ENCODE peak calls at places on chromosomes 16 and 17, in eight cellular contexts. G, J, L, C, I, Z, B and R are unnamed samples.

GRCh38 chr17:61248399-61248798 is 151.2 kb upstream of the TBX2 start:
- DNase-seq in G (no peak), J (no peak), L (peak; percentile 25), C (no peak), I (no peak), Z (no peak), B (no peak), R (no peak)

GRCh38 chr16:47778106-47778803 is 317.1 kb downstream of the PHKB start:
- DNase-seq in G (no peak), J (no peak), L (no peak), C (no peak), I (no peak), Z (no peak), B (no peak), R (no peak)

GRCh38 chr16:21169249-21169981 is 10.9 kb downstream of the LDAF1 start:
- DNase-seq in G (no peak), J (no peak), L (no peak), C (no peak), I (no peak), Z (no peak), B (peak; percentile 80), R (no peak)

GRCh38 chr16:19874026-19874425 is 10.6 kb downstream of the GPRC5B start:
- DNase-seq in G (no peak), J (no peak), L (no peak), C (no peak), I (no peak), Z (no peak), B (no peak), R (no peak)

GRCh38 chr17:19744492-19744891 is 3.6 kb downstream of the ALDH3A1 start:
- DNase-seq in G (no peak), J (no peak), L (no peak), C (no peak), I (no peak), Z (no peak), B (no peak), R (no peak)

GRCh38 chr16:55136356-55136755 is 187.6 kb upstream of the IRX6 start:
- DNase-seq in G (no peak), J (no peak), L (no peak), C (no peak), I (no peak), Z (no peak), B (no peak), R (no peak)

GRCh38 chr16:85605912-85606841 is 6.9 kb upstream of the GSE1 start:
- DNase-seq in G (no peak), J (no peak), L (no peak), C (no peak), I (no peak), Z (no peak), B (no peak), R (no peak)

GRCh38 chr17:8345052-8345690 is 5.5 kb downstream of the ODF4 start:
- DNase-seq in G (no peak), J (no peak), L (no peak), C (no peak), I (no peak), Z (no peak), B (no peak), R (no peak)

GRCh38 chr17:29412780-29413565 is 22.8 kb downstream of the TAOK1 start:
- DNase-seq in G (no peak), J (no peak), L (peak; percentile 43), C (no peak), I (no peak), Z (peak; percentile 80), B (peak; percentile 58), R (no peak)

GRCh38 chr16:50121721-50122445 is 31.2 kb upstream of the TENT4B start:
- DNase-seq in G (no peak), J (no peak), L (no peak), C (no peak), I (no peak), Z (no peak), B (no peak), R (no peak)

GRCh38 chr17:40953876-40954275 is 12.9 kb downstream of the KRT39 start:
- DNase-seq in G (no peak), J (peak; percentile 85), L (peak; percentile 97), C (no peak), I (no peak), Z (no peak), B (peak; percentile 12), R (no peak)

GRCh38 chr17:8791910-8792270 is 7.3 kb downstream of the MFSD6L start:
- DNase-seq in G (no peak), J (peak; percentile 19), L (peak; percentile 38), C (no peak), I (no peak), Z (peak; percentile 2), B (peak; percentile 49), R (no peak)

GRCh38 chr17:66398059-66398458 is 95.6 kb downstream of the PRKCA start:
- DNase-seq in G (no peak), J (no peak), L (no peak), C (no peak), I (no peak), Z (no peak), B (no peak), R (no peak)

GRCh38 chr17:48036693-48037035 is 933 bp downstream of the COPZ2 start:
- DNase-seq in G (no peak), J (no peak), L (no peak), C (no peak), I (no peak), Z (no peak), B (no peak), R (no peak)

GRCh38 chr17:48031966-48032365 is 5.6 kb downstream of the COPZ2 start:
- DNase-seq in G (no peak), J (no peak), L (no peak), C (no peak), I (no peak), Z (no peak), B (no peak), R (no peak)

GRCh38 chr17:48037924-48038323 is 327 bp upstream of the COPZ2 start:
- DNase-seq in G (no peak), J (no peak), L (no peak), C (no peak), I (no peak), Z (peak; percentile 13), B (no peak), R (no peak)

GRCh38 chr17:48038687-48039086 is 1.1 kb upstream of the COPZ2 start:
- DNase-seq in G (no peak), J (no peak), L (no peak), C (no peak), I (no peak), Z (no peak), B (no peak), R (no peak)

GRCh38 chr17:48037036-48037881 is at the start of gene COPZ2:
- DNase-seq in G (peak; percentile 63), J (no peak), L (no peak), C (peak; percentile 90), I (no peak), Z (peak; percentile 51), B (peak; percentile 51), R (peak; percentile 32)
- TF ChIP-seq CTCF in G (no peak), J (no peak), L (no peak), C (peak; percentile 34), I (peak; percentile 50), Z (peak; percentile 48), B (peak; percentile 34), R (peak; percentile 41)

GRCh38 chr17:78862073-78863023 is 21.7 kb upstream of the USP36 start:
- DNase-seq in G (peak; percentile 75), J (peak; percentile 92), L (peak; percentile 98), C (peak; percentile 89), I (no peak), Z (peak; percentile 95), B (peak; percentile 99), R (peak; percentile 93)

GRCh38 chr17:78855561-78856165 is 15.0 kb upstream of the USP36 start:
- DNase-seq in G (no peak), J (no peak), L (no peak), C (peak; percentile 48), I (no peak), Z (no peak), B (no peak), R (no peak)

GRCh38 chr17:78857266-78857665 is 16.7 kb upstream of the USP36 start:
- DNase-seq in G (no peak), J (no peak), L (no peak), C (peak; percentile 42), I (no peak), Z (no peak), B (no peak), R (no peak)

GRCh38 chr17:78861229-78861628 is 20.6 kb upstream of the USP36 start:
- DNase-seq in G (no peak), J (no peak), L (no peak), C (no peak), I (no peak), Z (no peak), B (no peak), R (no peak)

DNA sequence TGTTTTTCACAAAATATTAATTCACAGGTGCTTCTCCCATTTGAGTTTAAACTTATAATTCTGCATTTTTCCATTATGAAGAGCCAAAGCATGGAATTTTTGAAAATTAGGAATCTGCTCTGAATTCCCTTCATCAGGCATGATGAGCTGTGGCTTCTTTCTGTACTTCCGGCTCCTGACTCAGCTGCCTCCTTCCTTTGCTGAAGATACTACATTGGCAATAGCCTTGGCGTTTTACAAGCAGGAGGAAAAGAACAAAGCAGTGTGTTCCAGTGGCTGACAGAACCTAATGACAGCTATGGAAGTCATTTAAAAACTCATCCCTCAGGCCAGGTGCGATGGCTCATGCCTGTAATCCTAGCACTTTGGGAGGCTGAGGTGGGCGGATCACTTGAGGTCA is 18.4 kb upstream of the USP36 start:
- DNase-seq in G (no peak), J (no peak), L (no peak), C (no peak), I (no peak), Z (no peak), B (no peak), R (no peak)
- H3K4me3 ChIP-seq in G (no peak overlapping the region), J (no peak overlapping the region), L (no peak overlapping the region), C (no peak overlapping the region), I (no peak overlapping the region), Z (no peak overlapping the region), B (no peak overlapping the region), R (no peak overlapping the region)

GRCh38 chr17:58265902-58266875 is 14.5 kb downstream of the MPO start:
- DNase-seq in G (no peak), J (no peak), L (no peak), C (no peak), I (no peak), Z (no peak), B (no peak), R (no peak)
- H3K27me3 ChIP-seq in G (no peaks in the 10 kb centered on the region), J (peaks cover 42% of the 10 kb centered on the region), L (peaks cover 71% of the 10 kb centered on the region), C (no peaks in the 10 kb centered on the region), I (peaks cover 43% of the 10 kb centered on the region), Z (peaks cover 7% of the 10 kb centered on the region), B (peaks cover 2% of the 10 kb centered on the region), R (no peaks in the 10 kb centered on the region)

DNA sequence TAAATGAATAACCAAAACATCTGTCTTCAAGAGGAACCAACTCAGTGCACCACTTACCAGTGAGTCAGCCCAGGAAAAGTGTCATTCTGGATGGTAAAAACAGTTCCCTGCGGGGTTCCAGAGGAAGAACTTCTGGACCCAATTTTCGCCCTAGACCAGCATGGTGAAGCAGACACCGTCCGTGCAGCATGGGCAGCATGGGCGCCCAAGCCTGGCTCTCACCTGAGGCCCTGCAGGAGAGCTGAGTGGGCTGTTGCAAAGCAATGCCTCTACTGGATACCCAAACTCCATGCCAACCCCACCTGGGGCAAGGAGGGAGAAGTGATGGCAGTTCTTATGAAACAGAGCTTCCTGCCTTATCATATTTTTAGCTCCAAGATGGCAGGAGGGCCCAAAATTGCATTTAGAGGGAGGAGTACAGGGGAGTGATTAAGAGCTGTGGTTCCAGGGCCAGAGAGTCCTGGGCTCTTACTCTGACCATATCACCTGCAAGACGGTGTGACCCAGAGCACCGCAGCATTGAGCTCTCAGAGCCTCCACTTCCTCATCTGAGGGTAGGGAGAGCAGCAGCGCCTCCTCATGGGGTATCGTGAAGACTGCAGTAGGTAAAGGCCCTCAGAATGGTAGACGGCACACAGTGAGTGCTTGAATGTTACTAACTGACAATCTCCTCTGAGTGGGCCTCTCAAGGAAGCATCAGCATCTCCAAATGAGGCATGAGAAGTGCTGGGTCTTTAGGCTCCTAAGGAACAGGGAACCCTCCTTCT is 16.6 kb upstream of the INPP5K start:
- DNase-seq in G (no peak), J (no peak), L (peak; percentile 3), C (peak; percentile 64), I (no peak), Z (no peak), B (peak; percentile 20), R (no peak)
- TF ChIP-seq CTCF in G (peak; percentile 2), J (peak; percentile 17), L (peak; percentile 45), C (peak; percentile 40), I (no peak), Z (peak; percentile 32), B (peak; percentile 18), R (no peak)